ENCODE peak calls at places on chromosome 1, in eight cellular contexts. O is caudate nucleus, J is colonic mucosa, Z is H9, G is upper lobe of right lung, U is A549, N is transverse colon, M is heart left ventricle. P is an unnamed sample.

GRCh38 chr1:244502630-244503029 is 41.6 kb downstream of the CATSPERE start:
- DNase-seq in O (no peak), J (no peak), Z (no peak), G (no peak), U (no peak), N (no peak), M (no peak), P (no peak)

GRCh38 chr1:54547601-54548388 is at the start of gene ACOT11:
- DNase-seq in O (peak; percentile 66), J (peak; percentile 58), Z (peak; percentile 55), G (peak; percentile 82), U (peak; percentile 36), N (peak; percentile 70), M (peak; percentile 89), P (peak; percentile 48)

GRCh38 chr1:23594927-23595353 is 35.6 kb upstream of the ID3 start:
- DNase-seq in O (no peak), J (no peak), Z (no peak), G (no peak), U (no peak), N (peak; percentile 27), M (peak; percentile 37), P (no peak)

GRCh38 chr1:93878501-93878888 is 511 bp downstream of the DNTTIP2 start:
- DNase-seq in O (peak; percentile 48), J (peak; percentile 66), Z (no peak), G (peak; percentile 75), U (peak; percentile 18), N (peak; percentile 63), M (no peak), P (no peak)

GRCh38 chr1:188425687-188426086 is 1596.9 kb downstream of the PLA2G4A start:
- DNase-seq in O (no peak), J (no peak), Z (no peak), G (no peak), U (no peak), N (no peak), M (no peak), P (no peak)

GRCh38 chr1:194014004-194014403 is 827.6 kb upstream of the B3GALT2 start:
- DNase-seq in O (no peak), J (no peak), Z (no peak), G (no peak), U (no peak), N (no peak), M (no peak), P (no peak)

GRCh38 chr1:156549390-156549789 is 23.0 kb downstream of the IQGAP3 start:
- DNase-seq in O (no peak), J (no peak), Z (no peak), G (no peak), U (no peak), N (no peak), M (no peak), P (no peak)

GRCh38 chr1:80066060-80066459 is 1059.5 kb upstream of the ADGRL4 start:
- DNase-seq in O (no peak), J (no peak), Z (no peak), G (no peak), U (no peak), N (no peak), M (no peak), P (no peak)

GRCh38 chr1:154327466-154328317 is 2.4 kb downstream of the ATP8B2 start:
- DNase-seq in O (no peak), J (peak; percentile 56), Z (peak; percentile 30), G (no peak), U (no peak), N (peak; percentile 65), M (no peak), P (no peak)

GRCh38 chr1:183610053-183610452 is 19.8 kb upstream of the NCF2 start:
- DNase-seq in O (no peak), J (no peak), Z (no peak), G (no peak), U (no peak), N (no peak), M (no peak), P (no peak)

GRCh38 chr1:60114735-60115318 is 41.3 kb upstream of the C1orf87 start:
- DNase-seq in O (peak; percentile 4), J (no peak), Z (peak; percentile 28), G (no peak), U (no peak), N (no peak), M (no peak), P (no peak)

DNA sequence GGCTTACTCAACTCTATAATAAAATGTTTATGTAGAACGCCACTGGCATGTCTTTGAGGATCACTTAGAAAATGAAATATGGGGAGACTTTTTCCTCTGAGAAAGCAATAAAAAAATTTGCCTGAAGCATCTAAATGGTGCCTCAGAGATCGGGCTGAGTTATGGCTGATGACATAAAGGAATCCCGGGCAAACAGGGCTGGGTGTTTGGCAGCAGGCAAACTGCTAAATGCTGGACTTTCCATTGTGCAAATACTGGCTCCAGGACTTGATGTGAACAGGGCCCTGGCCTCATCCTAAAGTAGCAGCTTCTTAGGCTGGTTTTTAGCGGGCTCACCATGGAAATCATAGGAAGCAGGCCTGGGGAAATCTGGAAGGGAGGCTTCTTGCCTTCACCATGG is 44.5 kb upstream of the C1orf87 start:
- DNase-seq in O (no peak), J (no peak), Z (no peak), G (no peak), U (no peak), N (no peak), M (no peak), P (no peak)
- H3K27ac ChIP-seq in O (no peak overlapping the region), J (no peak overlapping the region), Z (no peak overlapping the region), G (no peak overlapping the region), U (no peak overlapping the region), N (no peak overlapping the region), M (no peak overlapping the region), P (no peak overlapping the region)

GRCh38 chr1:112064344-112064743 is 74.9 kb upstream of the KCND3 start:
- DNase-seq in O (no peak), J (no peak), Z (no peak), G (no peak), U (no peak), N (no peak), M (no peak), P (no peak)
- H3K27ac ChIP-seq in O (no peak overlapping the region), J (no peak overlapping the region), Z (no peak overlapping the region), G (no peak overlapping the region), U (no peak overlapping the region), N (no peak overlapping the region), M (no peak overlapping the region), P (no peak overlapping the region)

GRCh38 chr1:59593798-59594790 is 220.7 kb upstream of the HOOK1 start:
- DNase-seq in O (no peak), J (no peak), Z (no peak), G (no peak), U (no peak), N (no peak), M (no peak), P (no peak)
- H3K27ac ChIP-seq in O (no peak overlapping the region), J (peak overlapping the region; percentile 40), Z (no peak overlapping the region), G (no peak overlapping the region), U (no peak overlapping the region), N (peak overlapping the region; percentile 68), M (no peak overlapping the region), P (no peak overlapping the region)

GRCh38 chr1:201505505-201505893 is 1.4 kb downstream of the CSRP1 start:
- DNase-seq in O (no peak), J (peak; percentile 79), Z (peak; percentile 49), G (no peak), U (no peak), N (peak; percentile 55), M (no peak), P (no peak)
- H3K27ac ChIP-seq in O (peak overlapping the region; percentile 85), J (peak overlapping the region; percentile 91), Z (no peak overlapping the region), G (peak overlapping the region; percentile 93), U (peak overlapping the region; percentile 96), N (peak overlapping the region; percentile 97), M (peak overlapping the region; percentile 88), P (peak overlapping the region; percentile 98)

GRCh38 chr1:32652244-32652962 is 1.4 kb downstream of the RBBP4 start:
- DNase-seq in O (no peak), J (no peak), Z (no peak), G (no peak), U (no peak), N (no peak), M (no peak), P (no peak)
- H3K27ac ChIP-seq in O (no peak overlapping the region), J (peak overlapping the region; percentile 98), Z (no peak overlapping the region), G (peak overlapping the region; percentile 98), U (peak overlapping the region; percentile 98), N (peak overlapping the region; percentile 99), M (no peak overlapping the region), P (no peak overlapping the region)